ENCODE peak calls at places on chromosomes 5 and 9, in eight cellular contexts. One of them, this sample, is unnamed.

GRCh38 chr5:56112526-56113121 is 117.9 kb upstream of the IL6ST start:
- DNase-seq in breast epithelium: no peak
- DNase-seq in right lobe of liver: no peak
- DNase-seq in spleen: no peak
- DNase-seq in transverse colon: no peak
- DNase-seq in HCT116: no peak
- DNase-seq in testis: no peak
- DNase-seq in heart left ventricle: no peak
- DNase-seq in this sample: peak

GRCh38 chr5:66074891-66075290 is 69.2 kb upstream of the SREK1 start:
- DNase-seq in breast epithelium: no peak
- DNase-seq in spleen: no peak
- DNase-seq in heart left ventricle: no peak
- DNase-seq in right lobe of liver: no peak
- DNase-seq in transverse colon: no peak
- DNase-seq in HCT116: no peak
- DNase-seq in testis: no peak
- DNase-seq in this sample: no peak

GRCh38 chr5:58548104-58548503 is 34.8 kb upstream of the RAB3C start:
- DNase-seq in HCT116: no peak
- DNase-seq in breast epithelium: no peak
- DNase-seq in heart left ventricle: no peak
- DNase-seq in spleen: no peak
- DNase-seq in transverse colon: no peak
- DNase-seq in testis: no peak
- DNase-seq in right lobe of liver: no peak
- DNase-seq in this sample: no peak

GRCh38 chr5:172173771-172174170 is 14.3 kb downstream of the STK10 start:
- DNase-seq in right lobe of liver: no peak
- DNase-seq in transverse colon: no peak
- DNase-seq in spleen: peak
- DNase-seq in HCT116: no peak
- DNase-seq in breast epithelium: no peak
- DNase-seq in heart left ventricle: peak
- DNase-seq in testis: no peak
- DNase-seq in this sample: peak

GRCh38 chr9:78613006-78613405 is 316.1 kb downstream of the PSAT1 start:
- DNase-seq in transverse colon: no peak
- DNase-seq in right lobe of liver: no peak
- DNase-seq in breast epithelium: no peak
- DNase-seq in spleen: no peak
- DNase-seq in heart left ventricle: no peak
- DNase-seq in testis: no peak
- DNase-seq in HCT116: no peak
- DNase-seq in this sample: no peak

GRCh38 chr9:120985759-120986353 is 59.3 kb upstream of the TRAF1 start:
- DNase-seq in right lobe of liver: no peak
- DNase-seq in breast epithelium: no peak
- DNase-seq in spleen: no peak
- DNase-seq in transverse colon: no peak
- DNase-seq in testis: no peak
- DNase-seq in heart left ventricle: no peak
- DNase-seq in HCT116: peak
- DNase-seq in this sample: peak

GRCh38 chr9:78921341-78921740 is 624.4 kb downstream of the PSAT1 start:
- DNase-seq in heart left ventricle: no peak
- DNase-seq in spleen: no peak
- DNase-seq in transverse colon: no peak
- DNase-seq in breast epithelium: no peak
- DNase-seq in right lobe of liver: no peak
- DNase-seq in HCT116: no peak
- DNase-seq in testis: no peak
- DNase-seq in this sample: no peak

GRCh38 chr5:59562756-59563389 is 330.7 kb downstream of the PDE4D start:
- DNase-seq in heart left ventricle: no peak
- DNase-seq in testis: no peak
- DNase-seq in breast epithelium: peak
- DNase-seq in right lobe of liver: peak
- DNase-seq in transverse colon: peak
- DNase-seq in HCT116: no peak
- DNase-seq in spleen: peak
- DNase-seq in this sample: peak

GRCh38 chr9:124118894-124119293 is 107.3 kb downstream of the LHX2 start:
- DNase-seq in testis: no peak
- DNase-seq in heart left ventricle: no peak
- DNase-seq in transverse colon: no peak
- DNase-seq in HCT116: no peak
- DNase-seq in breast epithelium: no peak
- DNase-seq in spleen: no peak
- DNase-seq in right lobe of liver: no peak
- DNase-seq in this sample: no peak

GRCh38 chr5:177515580-177515979 is 1.2 kb downstream of the DDX41 start:
- DNase-seq in breast epithelium: no peak
- DNase-seq in right lobe of liver: no peak
- DNase-seq in heart left ventricle: no peak
- DNase-seq in spleen: no peak
- DNase-seq in HCT116: no peak
- DNase-seq in transverse colon: no peak
- DNase-seq in testis: no peak
- DNase-seq in this sample: no peak

GRCh38 chr5:177513500-177513899 is 3.3 kb downstream of the DDX41 start:
- DNase-seq in spleen: peak
- DNase-seq in breast epithelium: no peak
- DNase-seq in heart left ventricle: no peak
- DNase-seq in transverse colon: no peak
- DNase-seq in HCT116: no peak
- DNase-seq in testis: no peak
- DNase-seq in right lobe of liver: peak
- DNase-seq in this sample: no peak

GRCh38 chr5:177514541-177514940 is 2.2 kb downstream of the DDX41 start:
- DNase-seq in heart left ventricle: no peak
- DNase-seq in transverse colon: no peak
- DNase-seq in breast epithelium: no peak
- DNase-seq in right lobe of liver: no peak
- DNase-seq in testis: no peak
- DNase-seq in HCT116: no peak
- DNase-seq in spleen: no peak
- DNase-seq in this sample: no peak

GRCh38 chr5:177519463-177520235 is 2.9 kb upstream of the DDX41 start:
- DNase-seq in spleen: peak
- DNase-seq in breast epithelium: no peak
- DNase-seq in right lobe of liver: no peak
- DNase-seq in heart left ventricle: no peak
- DNase-seq in transverse colon: no peak
- DNase-seq in HCT116: no peak
- DNase-seq in testis: no peak
- DNase-seq in this sample: no peak

DNA sequence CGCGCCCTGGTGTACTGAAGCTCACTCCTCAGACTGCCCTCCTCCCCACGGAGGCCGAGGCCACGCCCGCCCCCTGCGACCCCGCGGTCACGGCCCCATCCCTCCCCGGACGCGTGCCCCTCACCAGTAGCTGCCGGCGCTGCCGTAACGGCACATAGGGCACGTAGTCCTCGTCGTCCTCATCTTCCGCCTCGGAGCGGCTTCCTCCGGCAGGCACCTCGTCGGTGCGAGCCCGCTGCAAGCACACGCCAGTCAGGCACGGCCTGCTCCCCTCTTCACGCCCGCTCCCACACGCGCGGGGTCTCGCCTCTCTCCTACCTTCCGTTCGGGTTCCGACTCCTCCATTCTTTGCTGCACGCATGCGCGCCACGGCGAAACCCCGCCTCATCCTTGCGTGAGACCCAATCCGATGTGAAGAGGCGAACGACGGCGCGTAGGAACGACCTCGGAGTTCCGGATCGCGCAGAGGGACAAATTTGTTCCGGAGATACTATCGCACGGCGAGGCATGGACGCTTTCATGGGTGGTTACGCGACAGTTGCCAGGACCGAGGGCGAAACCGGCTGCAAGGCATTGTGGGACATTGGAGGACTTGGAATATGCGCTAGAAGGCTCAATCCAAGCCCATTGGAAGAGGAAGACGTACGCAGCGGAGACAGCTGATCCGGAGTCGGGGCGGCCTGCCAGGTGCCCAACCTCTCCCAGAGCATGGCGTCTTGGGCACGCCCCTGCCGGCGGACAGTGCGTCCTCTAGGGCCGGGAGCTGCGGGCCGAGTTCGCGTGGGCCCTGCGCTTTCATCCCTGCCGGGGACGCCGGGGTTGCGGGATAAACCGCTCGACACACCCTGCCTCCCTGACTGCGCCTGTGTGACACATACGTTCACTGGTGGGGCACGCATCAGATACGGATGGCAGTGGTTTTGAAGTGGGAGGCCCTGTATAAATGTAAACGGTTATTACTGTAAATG is at the start of gene DDX41:
- DNase-seq in HCT116: peak
- DNase-seq in transverse colon: peak
- DNase-seq in testis: peak
- DNase-seq in breast epithelium: peak
- DNase-seq in heart left ventricle: peak
- DNase-seq in right lobe of liver: peak
- DNase-seq in spleen: peak
- DNase-seq in this sample: peak
- TF ChIP-seq POLR2A in HCT116: peak
- TF ChIP-seq POLR2A in transverse colon: peak
- TF ChIP-seq POLR2A in testis: no peak
- TF ChIP-seq POLR2A in breast epithelium: no peak
- TF ChIP-seq POLR2A in heart left ventricle: peak
- TF ChIP-seq POLR2A in right lobe of liver: no peak
- TF ChIP-seq POLR2A in spleen: no peak
- TF ChIP-seq POLR2A in this sample: peak

GRCh38 chr9:129633848-129634247 is 7.9 kb downstream of the NTMT1 start:
- DNase-seq in testis: no peak
- DNase-seq in heart left ventricle: no peak
- DNase-seq in transverse colon: no peak
- DNase-seq in spleen: no peak
- DNase-seq in right lobe of liver: no peak
- DNase-seq in breast epithelium: no peak
- DNase-seq in HCT116: no peak
- DNase-seq in this sample: no peak

GRCh38 chr9:129637102-129637501 is 4.8 kb downstream of the ASB6 start:
- DNase-seq in heart left ventricle: no peak
- DNase-seq in breast epithelium: no peak
- DNase-seq in testis: no peak
- DNase-seq in spleen: no peak
- DNase-seq in right lobe of liver: no peak
- DNase-seq in HCT116: no peak
- DNase-seq in transverse colon: no peak
- DNase-seq in this sample: no peak

GRCh38 chr9:129637673-129638439 is 4.1 kb downstream of the ASB6 start:
- DNase-seq in right lobe of liver: no peak
- DNase-seq in heart left ventricle: no peak
- DNase-seq in breast epithelium: no peak
- DNase-seq in transverse colon: no peak
- DNase-seq in HCT116: no peak
- DNase-seq in spleen: no peak
- DNase-seq in testis: no peak
- DNase-seq in this sample: no peak

GRCh38 chr9:129633207-129633606 is 7.2 kb downstream of the NTMT1 start:
- DNase-seq in heart left ventricle: no peak
- DNase-seq in spleen: no peak
- DNase-seq in transverse colon: no peak
- DNase-seq in right lobe of liver: no peak
- DNase-seq in HCT116: no peak
- DNase-seq in breast epithelium: no peak
- DNase-seq in testis: no peak
- DNase-seq in this sample: no peak

GRCh38 chr9:129635099-129635803 is 6.7 kb downstream of the ASB6 start:
- DNase-seq in right lobe of liver: no peak
- DNase-seq in testis: no peak
- DNase-seq in spleen: no peak
- DNase-seq in breast epithelium: no peak
- DNase-seq in transverse colon: no peak
- DNase-seq in HCT116: no peak
- DNase-seq in heart left ventricle: no peak
- DNase-seq in this sample: no peak
- TF ChIP-seq POLR2A in right lobe of liver: no peak
- TF ChIP-seq POLR2A in testis: no peak
- TF ChIP-seq POLR2A in spleen: no peak
- TF ChIP-seq POLR2A in breast epithelium: no peak
- TF ChIP-seq POLR2A in transverse colon: no peak
- TF ChIP-seq POLR2A in HCT116: no peak
- TF ChIP-seq POLR2A in heart left ventricle: no peak
- TF ChIP-seq POLR2A in this sample: no peak

DNA sequence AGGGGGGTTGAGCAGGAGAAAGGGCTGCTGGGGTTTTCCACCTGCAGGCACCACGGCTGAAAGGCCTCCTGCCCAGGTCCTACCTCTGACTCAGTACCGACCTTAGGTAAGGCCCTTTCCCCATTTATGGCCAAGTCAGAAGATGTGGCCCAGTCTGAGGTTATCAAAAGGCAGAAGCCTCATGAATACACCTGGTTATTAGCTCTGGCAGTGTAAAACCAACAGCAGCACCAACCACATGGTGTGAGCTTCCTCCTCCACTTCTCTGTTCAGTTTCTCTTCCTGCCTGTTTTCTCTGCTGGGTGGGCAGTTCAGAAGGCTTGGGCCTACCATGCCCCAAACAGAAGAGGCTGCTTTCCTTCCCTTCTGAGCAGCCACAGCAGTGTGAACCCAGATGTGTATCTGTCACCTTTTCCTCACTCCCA is 86.9 kb downstream of the UGCG start:
- DNase-seq in HCT116: no peak
- DNase-seq in spleen: no peak
- DNase-seq in heart left ventricle: no peak
- DNase-seq in right lobe of liver: no peak
- DNase-seq in testis: no peak
- DNase-seq in transverse colon: no peak
- DNase-seq in breast epithelium: no peak
- DNase-seq in this sample: no peak
- TF ChIP-seq POLR2A in HCT116: no peak
- TF ChIP-seq POLR2A in spleen: no peak
- TF ChIP-seq POLR2A in heart left ventricle: no peak
- TF ChIP-seq POLR2A in right lobe of liver: no peak
- TF ChIP-seq POLR2A in testis: no peak
- TF ChIP-seq POLR2A in transverse colon: no peak
- TF ChIP-seq POLR2A in breast epithelium: no peak
- TF ChIP-seq POLR2A in this sample: no peak

DNA sequence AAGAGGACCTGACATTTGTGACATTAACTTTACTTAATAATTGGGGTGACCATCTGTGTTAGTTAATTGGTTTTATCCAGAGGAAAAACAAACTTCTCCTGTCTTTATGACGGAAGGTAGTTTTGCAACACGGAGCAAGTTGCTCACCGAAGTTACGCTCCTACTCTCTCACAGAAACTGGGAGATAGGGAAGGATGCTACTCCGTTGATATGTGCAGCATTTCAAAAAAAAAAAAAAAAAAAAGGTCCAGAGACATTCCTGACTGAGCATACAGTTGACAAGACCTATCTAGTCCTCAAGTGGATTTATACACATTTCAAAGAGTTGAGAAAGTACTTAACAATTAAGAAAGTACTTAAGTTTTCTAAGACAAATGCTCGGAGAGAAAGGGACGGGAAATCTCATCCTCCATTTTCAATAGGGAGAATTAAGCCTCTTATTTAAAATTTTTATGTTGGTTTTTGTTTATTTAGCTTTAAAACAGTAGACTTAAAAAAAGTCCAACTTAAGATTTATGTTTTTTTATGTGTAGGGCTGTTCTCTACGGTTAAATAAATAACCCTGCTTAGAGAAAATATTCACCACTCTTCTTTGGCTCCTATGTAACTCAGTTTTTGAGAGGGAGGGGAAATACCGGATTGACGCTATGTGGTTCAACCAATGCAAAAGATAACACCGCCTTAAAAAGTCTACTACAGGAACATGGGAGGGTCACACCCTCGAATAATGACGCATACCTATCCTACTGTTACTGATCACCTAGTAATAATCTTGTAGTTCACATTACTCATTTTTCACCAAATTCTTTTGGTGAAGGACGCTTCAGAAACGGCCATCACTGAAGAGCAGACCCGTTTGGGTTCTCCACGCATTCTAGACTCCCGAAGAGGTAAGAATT is at the start of gene FER:
- DNase-seq in breast epithelium: peak
- DNase-seq in heart left ventricle: peak
- DNase-seq in spleen: no peak
- DNase-seq in HCT116: peak
- DNase-seq in testis: peak
- DNase-seq in right lobe of liver: no peak
- DNase-seq in transverse colon: no peak
- DNase-seq in this sample: peak
- TF ChIP-seq POLR2A in breast epithelium: no peak
- TF ChIP-seq POLR2A in heart left ventricle: peak
- TF ChIP-seq POLR2A in spleen: no peak
- TF ChIP-seq POLR2A in HCT116: peak
- TF ChIP-seq POLR2A in testis: no peak
- TF ChIP-seq POLR2A in right lobe of liver: peak
- TF ChIP-seq POLR2A in transverse colon: no peak
- TF ChIP-seq POLR2A in this sample: no peak

This sample was measured in H54.